ENCODE peak calls at places on chromosome X, in five cellular contexts. F is head of caudate nucleus; R is fibroblast of mammary gland; A is activated naive CD8-positive, alpha-beta T cell treated with anti-CD3 and anti-CD28 coated beads, Interleukin-2, amount 50 U/mL, for 16 hours; L is SK-MEL-5. K is an unnamed sample.

GRCh38 chrX:86946569-86946968 is 571.0 kb upstream of the KLHL4 start:
- DNase-seq in F (peak), R (peak), A (no peak), L (peak), K (peak)

GRCh38 chrX:130082244-130083106 is 27.8 kb downstream of the ELF4 start:
- DNase-seq in F (no peak), R (no peak), A (peak), L (no peak), K (no peak)

GRCh38 chrX:154730271-154730883 is 20.5 kb downstream of the GAB3 start:
- DNase-seq in F (no peak), R (peak), A (no peak), L (no peak), K (no peak)

GRCh38 chrX:98357146-98357545 is 1473.4 kb downstream of the RPA4 start:
- DNase-seq in F (no peak), R (no peak), A (no peak), L (no peak), K (no peak)

GRCh38 chrX:112087545-112087944 is 5.0 kb upstream of the TRPC5 start:
- DNase-seq in F (no peak), R (no peak), A (no peak), L (no peak), K (no peak)

GRCh38 chrX:118049713-118050112 is 66.9 kb downstream of the KLHL13 start:
- DNase-seq in F (no peak), R (peak), A (no peak), L (no peak), K (no peak)

GRCh38 chrX:66074920-66075879 is 35.3 kb upstream of the VSIG4 start:
- DNase-seq in F (peak), R (peak), A (no peak), L (no peak), K (no peak)

GRCh38 chrX:16610121-16610565 is 39.8 kb upstream of the S100G start:
- DNase-seq in F (no peak), R (peak), A (no peak), L (no peak), K (no peak)

GRCh38 chrX:69285401-69285871 is 120.2 kb upstream of the PJA1 start:
- DNase-seq in F (no peak), R (no peak), A (no peak), L (no peak), K (no peak)

GRCh38 chrX:31201503-31201902 is 129.7 kb upstream of the FTHL17 start:
- DNase-seq in F (no peak), R (no peak), A (no peak), L (no peak), K (no peak)

GRCh38 chrX:154021131-154021611 is 1.5 kb upstream of the IRAK1 start:
- DNase-seq in F (no peak), R (peak), A (no peak), L (no peak), K (no peak)

GRCh38 chrX:23503835-23504539 is 163.3 kb upstream of the PRDX4 start:
- DNase-seq in F (no peak), R (peak), A (no peak), L (no peak), K (no peak)

K was measured in foreskin melanocyte.